ENCODE peak calls at places on chromosomes 3 and 15, in five cellular contexts. W is cardiac muscle cell, Q is dorsolateral prefrontal cortex, H is aorta, L is heart left ventricle. V is an unnamed sample.

GRCh38 chr3:25151497-25151896 is 276.6 kb upstream of the RARB start:
- DNase-seq in L (no peak), H (no peak), W (no peak), Q (no peak), V (no peak)

GRCh38 chr3:156455839-156456238 is 99.1 kb downstream of the SSR3 start:
- DNase-seq in H (no peak), L (no peak), Q (no peak), W (no peak), V (no peak)

GRCh38 chr15:84915011-84915958 is 30.8 kb downstream of the SLC28A1 start:
- DNase-seq in Q (no peak), H (peak; percentile 89), W (peak; percentile 96), L (peak; percentile 84), V (peak; percentile 86)

GRCh38 chr3:138434875-138435772 is 708 bp downstream of the ESYT3 start:
- DNase-seq in W (peak; percentile 28), L (no peak), Q (peak; percentile 50), H (peak; percentile 72), V (no peak)

GRCh38 chr3:64214002-64214696 is 11.1 kb downstream of the PRICKLE2 start:
- DNase-seq in Q (no peak), W (no peak), H (peak; percentile 87), L (peak; percentile 87), V (peak; percentile 84)

GRCh38 chr3:155805204-155805801 is 775 bp downstream of the C3orf33 start:
- DNase-seq in W (no peak), H (peak; percentile 79), Q (no peak), L (no peak), V (no peak)

GRCh38 chr3:112505907-112506306 is 6.6 kb upstream of the BTLA start:
- DNase-seq in L (no peak), Q (no peak), H (no peak), W (no peak), V (no peak)

GRCh38 chr3:150635076-150635475 is 32.0 kb downstream of the SELENOT start:
- DNase-seq in W (no peak), Q (no peak), L (no peak), H (no peak), V (no peak)

GRCh38 chr3:152621967-152622812 is 212.7 kb upstream of the P2RY1 start:
- DNase-seq in Q (no peak), L (no peak), W (no peak), H (no peak), V (no peak)

GRCh38 chr3:89577517-89578252 is 470.3 kb downstream of the EPHA3 start:
- DNase-seq in Q (no peak), H (no peak), W (no peak), L (no peak), V (no peak)

GRCh38 chr3:13419356-13420050 is 619 bp downstream of the NUP210 start:
- DNase-seq in L (peak; percentile 74), W (peak; percentile 75), Q (peak; percentile 78), H (peak; percentile 80), V (peak; percentile 52)

GRCh38 chr3:120615863-120616599 is 19.9 kb downstream of the NDUFB4 start:
- DNase-seq in Q (no peak), W (no peak), H (peak; percentile 76), L (peak; percentile 73), V (peak; percentile 40)

GRCh38 chr3:4852780-4853748 is 126.2 kb upstream of the BHLHE40 start:
- DNase-seq in Q (no peak), L (no peak), W (no peak), H (no peak), V (no peak)

GRCh38 chr3:192449036-192449435 is 278.3 kb downstream of the FGF12 start:
- DNase-seq in L (no peak), Q (no peak), W (no peak), H (no peak), V (no peak)

GRCh38 chr15:54820811-54821210 is 375.9 kb downstream of the RSL24D1 start:
- DNase-seq in W (no peak), L (no peak), Q (peak; percentile 37), H (no peak), V (no peak)

GRCh38 chr15:32898991-32899613 is 181.3 kb downstream of the GREM1 start:
- DNase-seq in Q (no peak), L (no peak), H (peak; percentile 43), W (no peak), V (no peak)

GRCh38 chr3:131326307-131326706 is 55.3 kb upstream of the NUDT16 start:
- DNase-seq in Q (no peak), W (no peak), H (no peak), L (no peak), V (no peak)

DNA sequence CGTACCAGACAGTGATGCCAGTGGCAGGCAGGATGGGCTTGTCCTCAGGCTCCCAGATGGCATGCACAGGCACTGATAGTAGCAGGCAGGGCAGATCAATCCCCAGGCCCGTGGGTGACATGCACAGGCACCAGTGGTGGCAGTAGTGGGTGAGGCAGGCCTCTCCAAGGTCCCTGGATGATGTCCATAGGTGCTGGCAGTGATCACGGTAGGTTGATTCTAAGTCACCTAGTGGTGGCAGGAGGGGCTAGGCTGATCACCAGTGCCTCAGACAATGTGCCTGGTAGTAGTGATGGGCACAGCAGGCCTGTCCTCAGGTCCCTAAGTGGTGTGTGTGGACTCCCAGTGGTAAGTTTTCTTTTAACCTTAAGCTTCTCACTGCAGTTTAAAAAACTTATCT is 19.6 kb downstream of the CEP63 start:
- DNase-seq in L (no peak), H (no peak), Q (no peak), W (no peak), V (no peak)
- H3K4me3 ChIP-seq in L (no peak overlapping the region), H (no peak overlapping the region), Q (no peak overlapping the region), W (no peak overlapping the region), V (no peak overlapping the region)

GRCh38 chr15:92395176-92395521 is 1.5 kb downstream of the ST8SIA2 start:
- DNase-seq in H (no peak), Q (no peak), W (no peak), L (no peak), V (no peak)
- H3K4me3 ChIP-seq in H (no peak overlapping the region), Q (peak overlapping the region; percentile 60), W (peak overlapping the region; percentile 72), L (peak overlapping the region; percentile 56), V (peak overlapping the region; percentile 70)

GRCh38 chr15:38252481-38253311 is at the start of gene SPRED1:
- DNase-seq in W (peak; percentile 19), Q (peak; percentile 81), H (peak; percentile 92), L (peak; percentile 90), V (peak; percentile 82)

GRCh38 chr15:38254065-38254883 is 1.6 kb downstream of the SPRED1 start:
- DNase-seq in L (no peak), W (peak; percentile 67), Q (peak; percentile 64), H (no peak), V (no peak)

GRCh38 chr15:38253448-38253847 is 812 bp downstream of the SPRED1 start:
- DNase-seq in L (no peak), Q (no peak), H (no peak), W (no peak), V (no peak)

GRCh38 chr15:38257676-38258075 is 5.0 kb downstream of the SPRED1 start:
- DNase-seq in Q (no peak), W (no peak), H (no peak), L (no peak), V (no peak)

DNA sequence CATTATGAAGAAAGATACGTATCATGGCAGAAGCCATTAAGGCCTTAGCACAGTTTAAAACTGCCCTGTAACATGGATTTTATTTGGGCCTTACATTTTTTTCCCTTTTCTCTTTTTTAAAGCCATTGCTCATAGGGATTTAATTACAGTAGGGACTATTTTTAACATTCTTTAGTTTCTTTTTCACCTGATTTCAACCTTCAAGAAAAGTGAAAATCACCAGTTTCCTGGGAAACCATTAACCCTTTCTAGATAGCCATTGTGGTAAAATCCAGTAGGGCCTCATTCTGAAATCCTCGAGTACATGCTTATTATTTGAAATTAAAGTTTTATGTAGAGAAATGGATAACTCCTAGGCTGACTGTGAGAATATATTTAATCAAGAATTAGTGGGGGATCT is 3.1 kb downstream of the SPRED1 start:
- DNase-seq in H (no peak), L (no peak), Q (no peak), W (no peak), V (no peak)
- H3K4me3 ChIP-seq in H (no peak overlapping the region), L (peak overlapping the region; percentile 92), Q (peak overlapping the region; percentile 96), W (peak overlapping the region; percentile 92), V (peak overlapping the region; percentile 91)

GRCh38 chr15:89409993-89410767 is 75.6 kb upstream of the POLG start:
- DNase-seq in Q (no peak), L (no peak), H (no peak), W (no peak), V (no peak)

GRCh38 chr15:89406218-89406716 is 71.6 kb upstream of the POLG start:
- DNase-seq in L (no peak), Q (no peak), H (no peak), W (no peak), V (no peak)

GRCh38 chr15:89409184-89409992 is 74.8 kb upstream of the POLG start:
- DNase-seq in W (no peak), H (no peak), Q (no peak), L (no peak), V (no peak)

GRCh38 chr15:89406756-89407650 is 72.4 kb upstream of the POLG start:
- DNase-seq in H (no peak), W (no peak), L (no peak), Q (no peak), V (no peak)

DNA sequence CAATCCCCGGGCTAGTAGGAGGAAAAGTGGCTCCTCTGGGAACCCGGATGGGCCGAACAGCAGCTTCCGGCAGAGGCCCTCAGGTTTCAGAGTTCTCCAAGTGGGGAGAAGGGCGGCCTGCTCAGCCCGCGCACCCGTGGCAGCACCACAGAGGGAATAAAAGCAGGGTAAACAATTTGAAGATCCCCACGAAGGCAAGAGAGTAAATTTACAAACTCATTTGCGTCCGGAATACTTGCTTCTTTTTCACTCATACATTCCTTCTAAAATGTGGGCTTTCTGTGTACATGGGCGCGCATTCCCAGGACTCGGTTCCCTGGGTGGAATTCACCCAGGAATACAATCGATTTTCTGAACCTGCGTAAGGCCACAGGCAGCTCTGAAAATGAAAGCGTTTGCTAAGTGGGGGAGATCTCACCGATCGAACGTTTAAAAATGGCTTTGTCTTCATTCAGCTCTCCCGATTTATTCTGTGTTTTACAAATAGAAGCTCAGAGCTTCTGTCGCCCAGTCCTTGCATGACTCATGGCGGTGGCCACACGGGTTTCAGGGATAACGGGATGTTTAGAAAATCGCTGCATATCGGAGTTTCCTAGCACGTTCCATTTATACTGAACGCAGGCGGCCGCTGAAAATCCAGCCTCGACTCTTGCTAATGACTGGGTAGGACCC is 74.0 kb upstream of the POLG start:
- DNase-seq in L (no peak), H (no peak), W (no peak), Q (no peak), V (no peak)
- H3K4me3 ChIP-seq in L (peak overlapping the region; percentile 33), H (no peak overlapping the region), W (no peak overlapping the region), Q (peak overlapping the region; percentile 47), V (peak overlapping the region; percentile 52)

DNA sequence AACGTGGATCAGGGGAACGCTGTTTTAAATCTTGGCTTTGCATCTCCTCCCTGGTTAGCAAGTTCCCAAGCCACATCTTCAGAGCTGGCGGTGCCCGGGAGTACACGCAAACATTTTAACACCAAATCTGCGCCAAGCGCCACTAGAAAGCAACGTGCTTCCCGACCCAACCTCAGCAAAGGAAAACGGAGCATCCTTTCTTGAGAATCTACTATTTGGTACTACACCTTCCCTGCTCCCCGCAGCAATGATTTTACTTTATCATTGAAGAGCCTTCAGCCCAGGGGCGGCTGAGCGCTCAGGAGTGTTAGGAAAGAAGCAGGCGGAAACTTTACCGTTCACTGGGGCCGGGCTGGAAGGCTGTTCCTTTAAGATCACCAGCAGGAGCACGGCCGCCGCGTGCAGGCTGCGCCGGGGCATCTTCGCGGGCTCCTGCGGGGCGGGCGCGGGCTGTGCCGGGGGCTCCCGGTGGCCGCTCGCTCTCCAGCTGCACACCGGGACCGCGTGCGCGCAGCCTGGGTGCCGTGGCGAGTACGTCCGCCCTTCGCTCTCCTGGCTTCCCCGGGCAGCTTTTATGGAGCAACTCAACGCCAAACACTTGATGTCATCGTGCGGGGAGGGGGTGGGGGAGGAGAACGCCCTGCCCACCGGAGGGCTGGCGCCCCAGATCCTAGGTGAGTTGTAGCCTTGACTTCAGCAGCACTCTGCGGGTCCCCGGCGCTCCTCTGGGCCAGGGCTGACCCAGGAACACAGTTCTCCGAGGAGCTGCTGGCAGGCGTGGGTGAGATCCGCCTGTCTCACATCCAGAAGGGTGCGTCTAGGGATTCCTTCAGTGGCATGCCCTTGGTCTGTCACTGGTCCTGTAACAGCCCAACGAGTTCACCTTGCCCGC is at the start of gene CA12:
- DNase-seq in Q (no peak), L (no peak), W (peak; percentile 44), H (peak; percentile 81), V (peak; percentile 20)
- H3K4me3 ChIP-seq in Q (peak within 1 kb of the TSS; percentile 63), L (peak within 1 kb of the TSS; percentile 56), W (peak within 1 kb of the TSS; percentile 25), H (peak within 1 kb of the TSS; percentile 46), V (peak within 1 kb of the TSS; percentile 64)

V was measured in left ventricle myocardium inferior.